ENCODE peak calls at places on chromosomes 6 and 20, in six cellular contexts. G is endothelial cell, M is T-cell, H is NB4, J is EL, D is astrocyte of the spinal cord. C is an unnamed sample.

GRCh38 chr6:156269751-156270369 is 507.3 kb upstream of the ARID1B start:
- DNase-seq in G (no peak), M (no peak), H (no peak), J (no peak), D (no peak), C (no peak)

GRCh38 chr6:145801021-145801420 is 13.6 kb downstream of the FBXO30 start:
- DNase-seq in G (no peak), M (no peak), H (no peak), J (no peak), D (no peak), C (no peak)

GRCh38 chr20:44069203-44069931 is 117.6 kb downstream of the JPH2 start:
- DNase-seq in G (no peak), M (peak), H (peak), J (no peak), D (no peak), C (no peak)

GRCh38 chr6:121504227-121504626 is 68.8 kb downstream of the GJA1 start:
- DNase-seq in G (no peak), M (no peak), H (peak), J (peak), D (peak), C (peak)

GRCh38 chr6:105645166-105645565 is 242.3 kb upstream of the PREP start:
- DNase-seq in G (no peak), M (no peak), H (no peak), J (no peak), D (no peak), C (no peak)

GRCh38 chr20:53582574-53583351 is 10.9 kb downstream of the ZNF217 start:
- DNase-seq in G (no peak), M (no peak), H (peak), J (peak), D (peak), C (peak)

GRCh38 chr20:48679603-48680002 is 148.2 kb downstream of the PREX1 start:
- DNase-seq in G (no peak), M (no peak), H (peak), J (no peak), D (no peak), C (no peak)

GRCh38 chr6:31070711-31071197 is 41.6 kb downstream of the C6orf15 start:
- DNase-seq in G (peak), M (no peak), H (peak), J (peak), D (peak), C (peak)

GRCh38 chr20:8385247-8385646 is 253.2 kb downstream of the PLCB1 start:
- DNase-seq in G (no peak), M (no peak), H (peak), J (peak), D (peak), C (peak)

GRCh38 chr6:146913842-146914562 is 290.2 kb upstream of the STXBP5 start:
- DNase-seq in G (peak), M (no peak), H (peak), J (peak), D (peak), C (peak)

GRCh38 chr6:128601060-128601459 is 80.7 kb upstream of the PTPRK start:
- DNase-seq in G (no peak), M (no peak), H (peak), J (no peak), D (peak), C (peak)

GRCh38 chr20:17885544-17885943 is 83.0 kb downstream of the SNX5 start:
- DNase-seq in G (no peak), M (no peak), H (no peak), J (no peak), D (no peak), C (no peak)

GRCh38 chr20:44406572-44407100 is 51.1 kb downstream of the HNF4A start:
- DNase-seq in G (no peak), M (no peak), H (no peak), J (no peak), D (no peak), C (no peak)

GRCh38 chr6:106128981-106129761 is 43.0 kb downstream of the PRDM1 start:
- DNase-seq in G (no peak), M (no peak), H (no peak), J (peak), D (peak), C (peak)

GRCh38 chr6:111464184-111464583 is 18.8 kb downstream of the REV3L start:
- DNase-seq in G (no peak), M (no peak), H (no peak), J (peak), D (no peak), C (no peak)

GRCh38 chr20:2771631-2772080 is 28.8 kb downstream of the CPXM1 start:
- DNase-seq in G (no peak), M (no peak), H (no peak), J (peak), D (no peak), C (peak)

GRCh38 chr20:8066662-8067061 is 47.1 kb upstream of the TMX4 start:
- DNase-seq in G (no peak), M (no peak), H (no peak), J (no peak), D (no peak), C (peak)

GRCh38 chr6:124478906-124479305 is 483.3 kb upstream of the RNF217 start:
- DNase-seq in G (no peak), M (no peak), H (no peak), J (no peak), D (no peak), C (no peak)

GRCh38 chr6:129609635-129610034 is 100.3 kb downstream of the ARHGAP18 start:
- DNase-seq in G (no peak), M (no peak), H (no peak), J (no peak), D (no peak), C (no peak)

GRCh38 chr20:41309817-41310216 is 7.7 kb downstream of the ZHX3 start:
- DNase-seq in G (no peak), M (no peak), H (peak), J (peak), D (peak), C (peak)

GRCh38 chr6:161251345-161251744 is 22.5 kb downstream of the AGPAT4 start:
- DNase-seq in G (no peak), M (no peak), H (no peak), J (no peak), D (no peak), C (no peak)

GRCh38 chr20:40687384-40688128 is 1.5 kb downstream of the MAFB start:
- DNase-seq in G (peak), M (no peak), H (no peak), J (no peak), D (no peak), C (peak)

GRCh38 chr6:99393698-99394531 is at the start of gene COQ3:
- DNase-seq in G (peak), M (peak), H (peak), J (peak), D (peak), C (peak)

GRCh38 chr6:5204340-5204739 is 56.4 kb downstream of the LYRM4 start:
- DNase-seq in G (no peak), M (no peak), H (no peak), J (no peak), D (no peak), C (no peak)

GRCh38 chr20:63009044-63009961 is 2.5 kb upstream of the BHLHE23 start:
- DNase-seq in G (peak), M (peak), H (peak), J (peak), D (peak), C (peak)

GRCh38 chr20:9570612-9571011 is 56.2 kb downstream of the LAMP5 start:
- DNase-seq in G (no peak), M (no peak), H (no peak), J (no peak), D (no peak), C (no peak)

GRCh38 chr6:144468709-144469108 is 183.6 kb downstream of the UTRN start:
- DNase-seq in G (no peak), M (no peak), H (no peak), J (no peak), D (no peak), C (no peak)

GRCh38 chr6:157236040-157236725 is 87.1 kb downstream of the TMEM242 start:
- DNase-seq in G (no peak), M (no peak), H (no peak), J (no peak), D (no peak), C (no peak)

GRCh38 chr6:125612400-125612846 is 137.0 kb upstream of the HEY2 start:
- DNase-seq in G (no peak), M (no peak), H (no peak), J (no peak), D (peak), C (no peak)

GRCh38 chr6:45654673-45655072 is 276.9 kb upstream of the SUPT3H start:
- DNase-seq in G (no peak), M (no peak), H (no peak), J (peak), D (peak), C (no peak)

GRCh38 chr6:119207973-119208725 is 129.7 kb upstream of the FAM184A start:
- DNase-seq in G (no peak), M (no peak), H (no peak), J (peak), D (peak), C (peak)

GRCh38 chr6:3194535-3195376 is 32.7 kb downstream of the TUBB2B start:
- DNase-seq in G (peak), M (no peak), H (no peak), J (no peak), D (peak), C (no peak)

GRCh38 chr6:7137335-7138106 is 29.8 kb downstream of the RREB1 start:
- DNase-seq in G (no peak), M (peak), H (peak), J (peak), D (peak), C (peak)

GRCh38 chr6:11431455-11431937 is 106.1 kb upstream of the TMEM170B start:
- DNase-seq in G (no peak), M (no peak), H (no peak), J (no peak), D (no peak), C (peak)

GRCh38 chr20:62648318-62648995 is 6.2 kb downstream of the SLCO4A1 start:
- DNase-seq in G (no peak), M (no peak), H (no peak), J (no peak), D (no peak), C (no peak)

C was measured in iris pigment epithelial cell.